ENCODE peak calls at places on chromosomes 5 and 9, in nine cellular contexts. M is NCI-H1105; X is effector CD8-positive, alpha-beta T cell; G is GM12865; H is central memory CD4-positive, alpha-beta T cell; B is SHP77; T is endothelial cell; J is EH; W is aorta. I is an unnamed sample.

GRCh38 chr5:127358274-127358673 is 67.7 kb downstream of the MEGF10 start:
- DNase-seq in W (no peak), T (no peak), H (no peak), M (no peak), B (no peak), J (peak; percentile 70), X (no peak), G (no peak), I (no peak)

GRCh38 chr5:75363726-75364495 is 26.9 kb downstream of the HMGCR start:
- DNase-seq in M (no peak), H (no peak), J (no peak), T (no peak), X (no peak), B (no peak), G (no peak), W (no peak), I (no peak)

GRCh38 chr5:149834246-149834855 is 104.2 kb downstream of the PPARGC1B start:
- DNase-seq in H (peak; percentile 36), J (peak; percentile 80), B (peak; percentile 67), T (peak; percentile 76), G (peak; percentile 85), W (peak; percentile 58), M (peak; percentile 53), X (peak; percentile 19), I (peak; percentile 81)

GRCh38 chr9:114830546-114830945 is 24.7 kb upstream of the TNFSF15 start:
- DNase-seq in M (no peak), G (no peak), B (no peak), J (no peak), H (no peak), X (no peak), W (no peak), T (no peak), I (no peak)

GRCh38 chr5:170634236-170634990 is 130.6 kb downstream of the KCNIP1 start:
- DNase-seq in W (peak; percentile 32), T (no peak), M (no peak), G (no peak), B (no peak), J (no peak), H (no peak), X (no peak), I (no peak)

GRCh38 chr5:159099049-159099760 is 511 bp downstream of the EBF1 start:
- DNase-seq in X (peak; percentile 21), B (no peak), W (peak; percentile 78), H (peak; percentile 43), J (peak; percentile 66), M (peak; percentile 45), G (peak; percentile 83), T (peak; percentile 65), I (peak; percentile 59)

GRCh38 chr9:112421771-112422222 is 41.9 kb downstream of the HSDL2 start:
- DNase-seq in M (no peak), B (no peak), J (peak; percentile 35), G (no peak), X (no peak), W (no peak), T (no peak), H (no peak), I (no peak)

GRCh38 chr5:69083412-69083811 is 10.4 kb upstream of the SLC30A5 start:
- DNase-seq in X (no peak), T (no peak), M (no peak), W (no peak), J (peak; percentile 32), B (no peak), G (no peak), H (no peak), I (no peak)

GRCh38 chr5:139638736-139639618 is 9.2 kb upstream of the CXXC5 start:
- DNase-seq in J (no peak), M (no peak), T (no peak), X (no peak), W (no peak), G (peak; percentile 31), B (no peak), H (no peak), I (no peak)

GRCh38 chr9:109507421-109507838 is 9.3 kb upstream of the PTPN3 start:
- DNase-seq in M (no peak), G (no peak), H (no peak), X (no peak), W (peak; percentile 76), J (peak; percentile 86), T (no peak), B (no peak), I (no peak)

GRCh38 chr9:71446499-71447411 is 321.6 kb downstream of the CEMIP2 start:
- DNase-seq in H (no peak), X (no peak), T (peak; percentile 84), B (peak; percentile 28), W (peak; percentile 72), M (peak; percentile 84), J (peak; percentile 71), G (peak; percentile 65), I (peak; percentile 65)

GRCh38 chr5:124461857-124462423 is 284.5 kb downstream of the ZNF608 start:
- DNase-seq in W (no peak), G (no peak), H (no peak), T (no peak), M (no peak), B (no peak), J (no peak), X (no peak), I (no peak)

GRCh38 chr5:162567644-162568043 is 500.1 kb downstream of the GABRG2 start:
- DNase-seq in W (no peak), H (no peak), X (no peak), T (no peak), M (no peak), B (no peak), J (no peak), G (no peak), I (no peak)

GRCh38 chr5:58149750-58150149 is 310.1 kb downstream of the PLK2 start:
- DNase-seq in H (no peak), B (no peak), M (no peak), G (no peak), W (no peak), X (no peak), J (no peak), T (no peak), I (no peak)

GRCh38 chr5:127699416-127699815 is 3.8 kb upstream of the CCDC192 start:
- DNase-seq in W (no peak), M (no peak), J (peak; percentile 43), G (no peak), H (no peak), B (no peak), X (no peak), T (no peak), I (no peak)

GRCh38 chr5:133467712-133468463 is 144.5 kb downstream of the FSTL4 start:
- DNase-seq in T (no peak), G (no peak), W (no peak), H (no peak), B (no peak), M (no peak), J (no peak), X (no peak), I (no peak)

GRCh38 chr9:78664370-78664769 is 367.4 kb downstream of the PSAT1 start:
- DNase-seq in B (no peak), X (no peak), G (no peak), T (no peak), M (no peak), W (no peak), H (no peak), J (peak; percentile 15), I (no peak)

GRCh38 chr5:172904643-172905345 is 54.4 kb upstream of the RPL26L1 start:
- DNase-seq in H (no peak), G (no peak), W (peak; percentile 90), J (peak; percentile 88), T (no peak), M (peak; percentile 0), X (no peak), B (peak; percentile 63), I (no peak)

GRCh38 chr9:12838546-12838945 is 63.7 kb downstream of the LURAP1L start:
- DNase-seq in T (no peak), B (no peak), W (no peak), M (no peak), G (no peak), H (no peak), X (no peak), J (peak; percentile 31), I (no peak)